ENCODE peak calls at places on chromosomes 5 and 9, in seven cellular contexts. One of them, this sample, is unnamed.

GRCh38 chr9:93397664-93398381 is 53.7 kb upstream of the FAM120A start:
- DNase-seq in H1: no peak
- DNase-seq in HepG2: no peak
- DNase-seq in SK-N-SH: no peak
- DNase-seq in HCT116: no peak
- DNase-seq in K562: no peak
- DNase-seq in GM12878: no peak
- DNase-seq in this sample: no peak

GRCh38 chr5:158058208-158058607 is 199.3 kb upstream of the CLINT1 start:
- DNase-seq in GM12878: no peak
- DNase-seq in HepG2: no peak
- DNase-seq in HCT116: no peak
- DNase-seq in SK-N-SH: no peak
- DNase-seq in H1: no peak
- DNase-seq in K562: no peak
- DNase-seq in this sample: no peak

GRCh38 chr5:141010047-141010793 is 41.0 kb upstream of the PCDHB1 start:
- DNase-seq in H1: no peak
- DNase-seq in SK-N-SH: no peak
- DNase-seq in K562: no peak
- DNase-seq in HCT116: no peak
- DNase-seq in HepG2: no peak
- DNase-seq in GM12878: no peak
- DNase-seq in this sample: no peak

GRCh38 chr5:67160985-67161384 is 35.6 kb downstream of the CD180 start:
- DNase-seq in HCT116: no peak
- DNase-seq in H1: no peak
- DNase-seq in SK-N-SH: peak; percentile 49
- DNase-seq in K562: no peak
- DNase-seq in GM12878: no peak
- DNase-seq in HepG2: no peak
- DNase-seq in this sample: peak; percentile 85

GRCh38 chr5:61280205-61280604 is 51.9 kb upstream of the ZSWIM6 start:
- DNase-seq in H1: no peak
- DNase-seq in GM12878: no peak
- DNase-seq in HCT116: peak; percentile 33
- DNase-seq in K562: no peak
- DNase-seq in SK-N-SH: no peak
- DNase-seq in HepG2: no peak
- DNase-seq in this sample: no peak

GRCh38 chr5:9388941-9389674 is 156.8 kb downstream of the SEMA5A start:
- DNase-seq in GM12878: no peak
- DNase-seq in HCT116: no peak
- DNase-seq in H1: no peak
- DNase-seq in HepG2: no peak
- DNase-seq in K562: no peak
- DNase-seq in SK-N-SH: peak; percentile 40
- DNase-seq in this sample: no peak

GRCh38 chr9:92749071-92749933 is 15.3 kb downstream of the BICD2 start:
- DNase-seq in GM12878: no peak
- DNase-seq in H1: no peak
- DNase-seq in HCT116: no peak
- DNase-seq in HepG2: no peak
- DNase-seq in SK-N-SH: peak; percentile 63
- DNase-seq in K562: no peak
- DNase-seq in this sample: no peak

GRCh38 chr5:154970759-154971158 is 29.9 kb downstream of the MRPL22 start:
- DNase-seq in K562: no peak
- DNase-seq in H1: no peak
- DNase-seq in HCT116: no peak
- DNase-seq in SK-N-SH: no peak
- DNase-seq in HepG2: peak; percentile 81
- DNase-seq in GM12878: no peak
- DNase-seq in this sample: no peak

GRCh38 chr9:107340920-107341632 is 58.0 kb downstream of the RAD23B start:
- DNase-seq in H1: peak; percentile 96
- DNase-seq in SK-N-SH: peak; percentile 70
- DNase-seq in HepG2: peak; percentile 70
- DNase-seq in GM12878: peak; percentile 57
- DNase-seq in K562: peak; percentile 80
- DNase-seq in HCT116: peak; percentile 46
- DNase-seq in this sample: peak; percentile 90

GRCh38 chr5:113162208-113162607 is 185.6 kb downstream of the DCP2 start:
- DNase-seq in GM12878: no peak
- DNase-seq in SK-N-SH: no peak
- DNase-seq in HCT116: no peak
- DNase-seq in H1: no peak
- DNase-seq in HepG2: no peak
- DNase-seq in K562: no peak
- DNase-seq in this sample: no peak

GRCh38 chr9:79592736-79593493 is 21.1 kb downstream of the TLE4 start:
- DNase-seq in HepG2: no peak
- DNase-seq in H1: no peak
- DNase-seq in GM12878: no peak
- DNase-seq in SK-N-SH: no peak
- DNase-seq in HCT116: no peak
- DNase-seq in K562: no peak
- DNase-seq in this sample: no peak

GRCh38 chr9:69173891-69174644 is at the start of gene TJP2:
- DNase-seq in H1: peak; percentile 83
- DNase-seq in K562: peak; percentile 79
- DNase-seq in HCT116: no peak
- DNase-seq in GM12878: no peak
- DNase-seq in SK-N-SH: peak; percentile 87
- DNase-seq in HepG2: peak; percentile 54
- DNase-seq in this sample: peak; percentile 78

GRCh38 chr5:172274951-172275753 is 8.4 kb downstream of the UBTD2 start:
- DNase-seq in GM12878: peak; percentile 55
- DNase-seq in HepG2: no peak
- DNase-seq in HCT116: no peak
- DNase-seq in SK-N-SH: no peak
- DNase-seq in H1: peak; percentile 37
- DNase-seq in K562: no peak
- DNase-seq in this sample: no peak

GRCh38 chr9:134440636-134441226 is 114.5 kb downstream of the RXRA start:
- DNase-seq in HCT116: no peak
- DNase-seq in K562: no peak
- DNase-seq in GM12878: no peak
- DNase-seq in SK-N-SH: no peak
- DNase-seq in HepG2: no peak
- DNase-seq in H1: no peak
- DNase-seq in this sample: no peak

GRCh38 chr9:128724744-128725211 is 851 bp upstream of the ZDHHC12 start:
- DNase-seq in SK-N-SH: peak; percentile 74
- DNase-seq in HepG2: peak; percentile 20
- DNase-seq in GM12878: peak; percentile 32
- DNase-seq in H1: peak; percentile 84
- DNase-seq in K562: peak; percentile 88
- DNase-seq in HCT116: peak; percentile 62
- DNase-seq in this sample: peak; percentile 74
- TF ChIP-seq JUND in SK-N-SH: no peak
- TF ChIP-seq JUND in HepG2: no peak
- TF ChIP-seq JUND in GM12878: no peak
- TF ChIP-seq JUND in H1: no peak
- TF ChIP-seq JUND in K562: no peak
- TF ChIP-seq JUND in HCT116: no peak
- TF ChIP-seq JUND in this sample: no peak

GRCh38 chr9:124766815-124767554 is 4.1 kb downstream of the NR6A1 start:
- DNase-seq in GM12878: no peak
- DNase-seq in K562: no peak
- DNase-seq in SK-N-SH: no peak
- DNase-seq in HepG2: no peak
- DNase-seq in HCT116: no peak
- DNase-seq in H1: no peak
- DNase-seq in this sample: no peak

GRCh38 chr9:124766326-124766725 is 4.8 kb downstream of the NR6A1 start:
- DNase-seq in GM12878: no peak
- DNase-seq in HepG2: no peak
- DNase-seq in H1: no peak
- DNase-seq in K562: no peak
- DNase-seq in HCT116: no peak
- DNase-seq in SK-N-SH: no peak
- DNase-seq in this sample: no peak

GRCh38 chr9:124765439-124765835 is 5.7 kb downstream of the NR6A1 start:
- DNase-seq in GM12878: no peak
- DNase-seq in H1: no peak
- DNase-seq in HepG2: no peak
- DNase-seq in SK-N-SH: no peak
- DNase-seq in K562: no peak
- DNase-seq in HCT116: no peak
- DNase-seq in this sample: no peak

GRCh38 chr9:124762633-124763032 is 8.5 kb downstream of the NR6A1 start:
- DNase-seq in K562: no peak
- DNase-seq in HepG2: no peak
- DNase-seq in GM12878: no peak
- DNase-seq in H1: no peak
- DNase-seq in SK-N-SH: no peak
- DNase-seq in HCT116: no peak
- DNase-seq in this sample: no peak

DNA sequence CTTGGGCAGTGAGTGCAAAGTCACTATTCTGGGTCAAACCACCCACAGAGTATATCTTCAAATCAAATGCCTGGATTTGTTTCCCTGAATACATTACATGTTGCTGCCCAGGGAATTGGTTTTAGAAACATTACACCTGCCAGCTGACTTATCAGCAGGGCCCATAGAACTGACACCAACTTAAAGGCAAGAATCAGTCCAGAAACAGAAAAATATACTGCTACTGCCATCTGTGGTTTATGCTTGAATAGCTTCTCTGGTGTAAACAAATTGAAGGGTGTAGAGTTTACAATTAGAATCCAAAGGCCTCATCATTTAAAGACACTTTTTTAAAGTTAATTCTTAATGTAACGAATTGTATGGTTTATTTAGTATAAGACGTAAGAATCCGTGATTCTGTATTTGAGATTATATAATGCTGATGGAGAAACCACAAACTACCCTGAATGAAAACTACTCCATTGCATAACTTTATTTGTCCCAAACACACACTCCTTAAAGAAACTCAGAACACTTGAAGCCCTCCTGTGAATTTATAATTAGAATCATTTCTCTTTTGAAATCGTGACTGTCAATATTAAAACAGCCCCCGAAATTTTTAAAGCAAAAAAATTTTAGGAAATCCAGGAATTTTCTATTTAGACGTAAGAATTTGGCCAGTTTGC is 6.2 kb downstream of the NR6A1 start:
- DNase-seq in SK-N-SH: no peak
- DNase-seq in HCT116: no peak
- DNase-seq in K562: no peak
- DNase-seq in GM12878: no peak
- DNase-seq in HepG2: peak; percentile 32
- DNase-seq in H1: no peak
- DNase-seq in this sample: peak; percentile 57
- TF ChIP-seq JUND in SK-N-SH: no peak
- TF ChIP-seq JUND in HCT116: no peak
- TF ChIP-seq JUND in K562: no peak
- TF ChIP-seq JUND in GM12878: no peak
- TF ChIP-seq JUND in HepG2: no peak
- TF ChIP-seq JUND in H1: no peak
- TF ChIP-seq JUND in this sample: no peak

DNA sequence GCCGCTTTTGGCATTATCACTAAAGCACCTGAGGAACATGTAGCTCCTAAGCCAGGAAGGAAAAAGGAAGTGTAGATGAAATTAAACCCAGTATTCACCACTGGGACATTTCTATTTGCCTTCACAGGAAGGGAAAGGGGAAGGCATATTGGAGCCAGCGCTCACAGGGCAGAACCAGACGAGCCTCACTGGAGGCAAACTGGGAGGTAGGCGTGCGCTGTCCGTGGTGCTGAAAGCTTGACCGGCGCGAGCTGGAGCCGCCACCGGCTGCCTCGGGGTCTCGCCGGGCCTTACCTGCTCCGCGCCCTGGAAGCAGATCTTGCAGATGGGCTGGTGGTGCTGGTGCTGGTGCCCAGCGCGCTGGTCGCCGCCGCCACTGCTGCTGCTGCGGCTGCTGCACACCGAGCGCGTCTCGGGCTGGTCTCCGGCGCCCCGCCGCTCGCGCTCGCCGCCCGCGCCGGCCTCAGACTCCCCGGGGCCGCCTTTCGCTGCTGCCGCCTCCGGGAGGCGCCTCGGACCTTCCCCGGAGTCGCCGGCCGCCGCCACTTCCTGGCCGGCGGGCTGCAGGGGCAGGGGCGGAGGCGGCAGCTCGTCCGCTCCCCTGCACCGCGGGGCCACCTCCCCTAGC is 732 bp downstream of the MARCHF11 start:
- DNase-seq in HCT116: no peak
- DNase-seq in GM12878: no peak
- DNase-seq in H1: peak; percentile 97
- DNase-seq in SK-N-SH: peak; percentile 73
- DNase-seq in K562: peak; percentile 56
- DNase-seq in HepG2: peak; percentile 4
- DNase-seq in this sample: peak; percentile 85
- TF ChIP-seq JUND in HCT116: no peak
- TF ChIP-seq JUND in GM12878: no peak
- TF ChIP-seq JUND in H1: no peak
- TF ChIP-seq JUND in SK-N-SH: no peak
- TF ChIP-seq JUND in K562: no peak
- TF ChIP-seq JUND in HepG2: no peak
- TF ChIP-seq JUND in this sample: no peak

GRCh38 chr5:137218471-137218870 is 280.7 kb downstream of the SPOCK1 start:
- DNase-seq in HepG2: no peak
- DNase-seq in HCT116: no peak
- DNase-seq in K562: no peak
- DNase-seq in H1: no peak
- DNase-seq in GM12878: no peak
- DNase-seq in SK-N-SH: no peak
- DNase-seq in this sample: peak; percentile 22

GRCh38 chr5:137218896-137219295 is 280.2 kb downstream of the SPOCK1 start:
- DNase-seq in SK-N-SH: no peak
- DNase-seq in HepG2: no peak
- DNase-seq in HCT116: no peak
- DNase-seq in GM12878: no peak
- DNase-seq in H1: no peak
- DNase-seq in K562: no peak
- DNase-seq in this sample: peak; percentile 7

GRCh38 chr5:137217599-137218200 is 281.4 kb downstream of the SPOCK1 start:
- DNase-seq in HepG2: no peak
- DNase-seq in H1: no peak
- DNase-seq in SK-N-SH: no peak
- DNase-seq in GM12878: no peak
- DNase-seq in HCT116: no peak
- DNase-seq in K562: no peak
- DNase-seq in this sample: no peak

GRCh38 chr5:137221914-137222313 is 277.2 kb downstream of the SPOCK1 start:
- DNase-seq in HCT116: no peak
- DNase-seq in H1: no peak
- DNase-seq in K562: no peak
- DNase-seq in HepG2: no peak
- DNase-seq in GM12878: no peak
- DNase-seq in SK-N-SH: peak; percentile 15
- DNase-seq in this sample: no peak

DNA sequence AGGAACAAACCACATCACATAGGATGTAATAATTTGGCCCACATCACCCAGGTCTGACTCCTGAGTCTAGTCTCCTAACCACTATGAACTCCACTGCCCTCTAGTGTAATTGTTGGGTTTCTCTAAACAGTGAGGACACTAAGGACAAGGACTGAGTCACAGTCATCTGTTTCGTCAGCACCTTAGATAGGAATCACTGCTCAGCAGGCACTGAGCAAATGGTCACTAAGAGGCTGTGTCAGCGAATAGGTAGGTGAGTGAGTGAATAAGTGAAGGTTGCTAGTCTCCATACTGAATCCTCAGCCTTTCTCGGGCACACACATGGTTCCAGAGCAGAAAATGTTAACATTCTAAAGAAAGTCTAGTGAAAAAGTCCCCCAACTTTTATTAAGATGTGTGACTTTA is 278.6 kb downstream of the SPOCK1 start:
- DNase-seq in GM12878: no peak
- DNase-seq in HCT116: peak; percentile 76
- DNase-seq in K562: peak; percentile 23
- DNase-seq in SK-N-SH: peak; percentile 42
- DNase-seq in H1: no peak
- DNase-seq in HepG2: peak; percentile 76
- DNase-seq in this sample: peak; percentile 25
- TF ChIP-seq JUND in GM12878: no peak
- TF ChIP-seq JUND in HCT116: no peak
- TF ChIP-seq JUND in K562: peak; percentile 93
- TF ChIP-seq JUND in SK-N-SH: no peak
- TF ChIP-seq JUND in H1: no peak
- TF ChIP-seq JUND in HepG2: no peak
- TF ChIP-seq JUND in this sample: no peak